ENCODE peak calls at places on chromosomes 12 and 14, in four cellular contexts. U is tibial artery; G is CD8-positive, alpha-beta memory T cell; P is PC-9. R is an unnamed sample.

GRCh38 chr12:2751230-2751629 is 43.5 kb upstream of the FKBP4 start:
- DNase-seq in U (no peak), G (no peak), P (no peak), R (no peak)

GRCh38 chr12:121060149-121061001 is 21.3 kb upstream of the OASL start:
- DNase-seq in U (no peak), G (peak), P (no peak), R (no peak)

GRCh38 chr12:113318900-113319628 is 15.8 kb downstream of the SLC8B1 start:
- DNase-seq in U (no peak), G (no peak), P (no peak), R (no peak)

GRCh38 chr12:78290606-78291345 is 460.1 kb downstream of the NAV3 start:
- DNase-seq in U (no peak), G (no peak), P (peak), R (peak)

GRCh38 chr14:65808390-65808789 is 395.9 kb downstream of the FUT8 start:
- DNase-seq in U (no peak), G (no peak), P (no peak), R (no peak)

GRCh38 chr12:121443911-121444841 is 44.3 kb downstream of the RNF34 start:
- DNase-seq in U (no peak), G (no peak), P (no peak), R (no peak)

GRCh38 chr14:51006781-51007211 is 62.5 kb upstream of the PYGL start:
- DNase-seq in U (peak), G (no peak), P (no peak), R (peak)

GRCh38 chr14:59343585-59343984 is 121.6 kb downstream of the GPR135 start:
- DNase-seq in U (no peak), G (no peak), P (peak), R (no peak)

GRCh38 chr12:122250047-122250446 is 16.2 kb downstream of the VPS33A start:
- DNase-seq in U (no peak), G (no peak), P (no peak), R (no peak)

GRCh38 chr14:77266336-77266735 is 4.7 kb downstream of the NGB start:
- DNase-seq in U (no peak), G (no peak), P (no peak), R (no peak)

GRCh38 chr12:91985002-91985767 is 160.5 kb downstream of the BTG1 start:
- DNase-seq in U (no peak), G (peak), P (no peak), R (no peak)

GRCh38 chr14:92866181-92866752 is 56.7 kb upstream of the CHGA start:
- DNase-seq in U (no peak), G (no peak), P (no peak), R (no peak)

GRCh38 chr12:78878447-78878846 is 13.9 kb downstream of the SYT1 start:
- DNase-seq in U (no peak), G (no peak), P (no peak), R (no peak)

GRCh38 chr12:63042646-63043045 is 107.7 kb upstream of the PPM1H start:
- DNase-seq in U (no peak), G (no peak), P (no peak), R (no peak)

GRCh38 chr14:30757082-30757481 is 117.3 kb upstream of the COCH start:
- DNase-seq in U (no peak), G (no peak), P (no peak), R (no peak)

GRCh38 chr14:52863339-52863700 is 71.9 kb upstream of the GNPNAT1 start:
- DNase-seq in U (no peak), G (no peak), P (no peak), R (no peak)

GRCh38 chr12:90951418-90952110 is 3.4 kb downstream of the CCER1 start:
- DNase-seq in U (no peak), G (no peak), P (no peak), R (no peak)

GRCh38 chr12:113259499-113259953 is 38.3 kb downstream of the TPCN1 start:
- DNase-seq in U (peak), G (no peak), P (no peak), R (no peak)

GRCh38 chr12:67410667-67411067 is 141.5 kb downstream of the CAND1 start:
- DNase-seq in U (no peak), G (no peak), P (no peak), R (no peak)

GRCh38 chr12:85829391-85829790 is 6.8 kb downstream of the RASSF9 start:
- DNase-seq in U (no peak), G (no peak), P (no peak), R (peak)

GRCh38 chr14:68495101-68495637 is 297.7 kb downstream of the ZFP36L1 start:
- DNase-seq in U (no peak), G (peak), P (no peak), R (peak)

GRCh38 chr14:79044894-79045624 is 874.9 kb downstream of the NRXN3 start:
- DNase-seq in U (no peak), G (no peak), P (peak), R (peak)

GRCh38 chr12:51071663-51072062 is 11.7 kb downstream of the CSRNP2 start:
- DNase-seq in U (no peak), G (no peak), P (no peak), R (no peak)

GRCh38 chr12:115232455-115233156 is 548.6 kb upstream of the TBX3 start:
- DNase-seq in U (no peak), G (no peak), P (no peak), R (no peak)

DNA sequence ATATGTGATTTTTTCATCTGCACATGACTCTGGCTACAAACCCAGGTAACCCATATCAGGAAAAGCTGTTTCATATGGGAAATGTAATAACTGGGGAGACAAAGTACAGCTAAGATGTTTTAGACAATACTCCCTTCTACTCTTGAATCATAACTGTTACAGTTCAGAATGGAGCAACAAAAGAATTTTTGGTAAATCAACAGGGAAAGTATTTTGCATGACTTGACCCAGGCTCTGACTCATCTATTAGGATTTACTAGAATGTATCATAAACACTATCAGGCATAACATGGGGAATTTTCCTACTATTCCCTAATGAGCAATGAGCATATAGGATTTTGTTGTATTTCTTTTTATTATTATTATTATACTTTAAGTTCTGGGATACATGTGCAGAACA is 553.0 kb downstream of the SLC16A7 start:
- DNase-seq in U (no peak), G (no peak), P (no peak), R (peak)
- H3K27ac ChIP-seq in U (no peak), G (no peak), P (no peak), R (no peak)

GRCh38 chr12:103494388-103494787 is 1.4 kb downstream of the C12orf42 start:
- DNase-seq in U (no peak), G (peak), P (no peak), R (no peak)
- H3K27ac ChIP-seq in U (no peak), G (no peak), P (no peak), R (no peak)

GRCh38 chr14:85252011-85252410 is 277.9 kb upstream of the FLRT2 start:
- DNase-seq in U (no peak), G (no peak), P (peak), R (peak)
- H3K27ac ChIP-seq in U (no peak), G (no peak), P (no peak), R (no peak)

DNA sequence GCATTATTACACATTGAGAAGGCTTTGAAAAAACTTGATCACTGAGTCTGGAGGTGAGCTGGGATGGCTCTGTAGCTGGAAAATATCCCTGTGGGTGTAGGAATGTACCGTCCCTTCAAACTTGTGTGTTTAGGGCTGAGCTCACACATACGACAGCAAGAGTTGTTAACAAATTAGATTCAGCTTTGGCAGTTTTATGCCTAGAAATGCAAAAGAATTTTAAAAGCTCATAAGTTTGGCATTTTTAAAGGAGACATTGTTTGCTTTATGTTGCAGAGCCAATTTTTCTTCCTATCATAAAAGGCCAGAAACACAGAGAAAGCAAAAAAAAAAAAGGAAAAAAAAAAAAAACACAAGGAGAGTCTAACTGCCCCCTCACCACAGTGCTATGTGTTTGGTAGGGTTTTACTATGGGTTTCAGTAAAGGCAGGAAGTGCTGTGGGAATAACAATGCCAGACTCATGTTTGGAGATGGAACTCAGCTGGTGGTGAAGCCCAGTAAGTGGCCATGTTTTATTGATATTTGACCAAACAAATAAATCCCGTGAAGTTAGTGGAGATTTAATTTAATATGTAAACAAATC is 78.4 kb downstream of the DAD1 start:
- DNase-seq in U (no peak), G (no peak), P (no peak), R (no peak)
- H3K27ac ChIP-seq in U (no peak), G (peak), P (no peak), R (no peak)

GRCh38 chr12:103848917-103849491 is 8.0 kb upstream of the NT5DC3 start:
- DNase-seq in U (no peak), G (no peak), P (no peak), R (no peak)
- H3K27ac ChIP-seq in U (peak), G (no peak), P (no peak), R (no peak)

R was measured in RWPE1.